ENCODE peak calls at places on chromosomes 7 and 10, in four cellular contexts. N is uterus, H is GM23248, Y is sigmoid colon. T is an unnamed sample.
A peak's percentile ranks its signal among the peaks of the same experiment; 100 is the strongest.

GRCh38 chr10:118871244-118871865 is 116.6 kb upstream of the CACUL1 start:
- DNase-seq in N (no peak), H (no peak), Y (no peak), T (no peak)

GRCh38 chr7:42691030-42691639 is 220.7 kb downstream of the C7orf25 start:
- DNase-seq in N (no peak), H (peak; percentile 74), Y (no peak), T (no peak)

GRCh38 chr7:14542624-14543023 is 359.9 kb downstream of the DGKB start:
- DNase-seq in N (no peak), H (no peak), Y (no peak), T (no peak)

GRCh38 chr7:44100458-44101303 is 3.5 kb upstream of the AEBP1 start:
- DNase-seq in N (no peak), H (peak; percentile 68), Y (peak; percentile 65), T (no peak)

GRCh38 chr7:67593807-67594206 is 597.2 kb downstream of the TYW1 start:
- DNase-seq in N (no peak), H (no peak), Y (no peak), T (no peak)

GRCh38 chr10:132196178-132197113 is 9.7 kb downstream of the DPYSL4 start:
- DNase-seq in N (no peak), H (no peak), Y (no peak), T (peak; percentile 52)

GRCh38 chr10:77332256-77332655 is 305.4 kb downstream of the KCNMA1 start:
- DNase-seq in N (no peak), H (no peak), Y (no peak), T (no peak)

GRCh38 chr10:62341419-62341818 is 32.8 kb upstream of the ZNF365 start:
- DNase-seq in N (no peak), H (no peak), Y (no peak), T (no peak)

GRCh38 chr10:30691601-30692015 is 62.1 kb upstream of the LYZL2 start:
- DNase-seq in N (no peak), H (peak; percentile 84), Y (no peak), T (no peak)

GRCh38 chr10:69479737-69480412 is 28.6 kb downstream of the TSPAN15 start:
- DNase-seq in N (no peak), H (peak; percentile 16), Y (peak; percentile 90), T (no peak)

GRCh38 chr10:61837748-61838055 is 63.8 kb upstream of the ARID5B start:
- DNase-seq in N (no peak), H (no peak), Y (no peak), T (no peak)

GRCh38 chr7:85600425-85600824 is 413.6 kb upstream of the SEMA3D start:
- DNase-seq in N (no peak), H (no peak), Y (no peak), T (no peak)

GRCh38 chr7:28128608-28129007 is 52.0 kb downstream of the JAZF1 start:
- DNase-seq in N (no peak), H (peak; percentile 39), Y (no peak), T (no peak)

GRCh38 chr7:76069238-76069638 is 21.3 kb downstream of the MDH2 start:
- DNase-seq in N (peak; percentile 66), H (peak; percentile 93), Y (peak; percentile 92), T (no peak)

GRCh38 chr10:59894114-59894513 is 12.2 kb downstream of the CCDC6 start:
- DNase-seq in N (peak; percentile 70), H (peak; percentile 95), Y (peak; percentile 81), T (peak; percentile 60)

GRCh38 chr10:5041471-5042023 is 37.9 kb upstream of the AKR1C2 start:
- DNase-seq in N (no peak), H (no peak), Y (no peak), T (no peak)

GRCh38 chr7:140067052-140067451 is 4.3 kb upstream of the PARP12 start:
- DNase-seq in N (no peak), H (no peak), Y (no peak), T (no peak)

GRCh38 chr7:88219781-88220747 is at the start of gene SRI:
- DNase-seq in N (peak; percentile 83), H (peak; percentile 96), Y (peak; percentile 89), T (peak; percentile 84)

GRCh38 chr7:94509264-94509878 is at the start of gene CASD1:
- DNase-seq in N (peak; percentile 60), H (peak; percentile 44), Y (peak; percentile 74), T (no peak)

GRCh38 chr10:73999703-74000102 is 1.8 kb downstream of the VCL start:
- DNase-seq in N (no peak), H (peak; percentile 74), Y (no peak), T (no peak)

GRCh38 chr10:77043364-77043763 is 594.2 kb downstream of the KCNMA1 start:
- DNase-seq in N (no peak), H (peak; percentile 50), Y (no peak), T (no peak)

GRCh38 chr7:27462575-27463270 is 200.0 kb downstream of the HIBADH start:
- DNase-seq in N (peak; percentile 55), H (no peak), Y (no peak), T (no peak)

DNA sequence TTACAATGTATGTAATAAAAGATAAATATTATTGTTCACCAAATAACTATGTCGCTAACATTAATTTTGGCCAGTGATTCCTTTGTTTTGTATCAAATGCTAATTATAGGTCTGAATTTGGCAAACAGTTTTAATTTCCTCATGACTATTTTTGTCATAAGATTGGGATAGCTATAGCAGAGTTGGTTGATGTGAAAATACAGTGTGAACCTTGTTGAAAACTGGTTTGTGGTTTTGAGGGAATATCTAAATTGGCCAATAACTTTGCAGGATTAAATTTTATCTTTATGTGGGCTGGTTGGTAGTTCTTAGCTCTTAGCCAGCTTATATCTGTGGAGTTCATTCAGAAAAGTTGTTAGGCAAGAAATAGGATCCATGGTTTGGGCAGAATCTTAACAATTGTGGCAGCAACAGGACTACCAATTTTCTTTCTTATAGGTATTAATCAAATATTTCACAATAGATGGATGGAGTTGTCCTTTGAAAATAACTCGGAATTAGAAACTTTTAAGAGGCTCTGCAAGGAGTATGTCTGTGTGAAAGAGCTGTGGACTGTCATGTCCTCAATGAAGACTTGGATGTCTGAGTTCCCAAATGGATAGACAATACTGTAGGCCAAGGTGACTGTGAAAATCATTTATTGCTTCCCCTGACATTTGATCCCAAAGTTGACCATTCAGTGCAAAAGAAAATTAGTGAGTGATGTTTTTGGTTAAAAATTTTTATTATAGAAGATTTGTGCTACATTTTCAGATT is 73.5 kb downstream of the PRKG1 start:
- DNase-seq in N (no peak), H (no peak), Y (no peak), T (no peak)
- H3K4me1 ChIP-seq in N (no peaks in the 10 kb centered on the region), H (no peaks in the 10 kb centered on the region), Y (no peaks in the 10 kb centered on the region), T (no peaks in the 10 kb centered on the region)

DNA sequence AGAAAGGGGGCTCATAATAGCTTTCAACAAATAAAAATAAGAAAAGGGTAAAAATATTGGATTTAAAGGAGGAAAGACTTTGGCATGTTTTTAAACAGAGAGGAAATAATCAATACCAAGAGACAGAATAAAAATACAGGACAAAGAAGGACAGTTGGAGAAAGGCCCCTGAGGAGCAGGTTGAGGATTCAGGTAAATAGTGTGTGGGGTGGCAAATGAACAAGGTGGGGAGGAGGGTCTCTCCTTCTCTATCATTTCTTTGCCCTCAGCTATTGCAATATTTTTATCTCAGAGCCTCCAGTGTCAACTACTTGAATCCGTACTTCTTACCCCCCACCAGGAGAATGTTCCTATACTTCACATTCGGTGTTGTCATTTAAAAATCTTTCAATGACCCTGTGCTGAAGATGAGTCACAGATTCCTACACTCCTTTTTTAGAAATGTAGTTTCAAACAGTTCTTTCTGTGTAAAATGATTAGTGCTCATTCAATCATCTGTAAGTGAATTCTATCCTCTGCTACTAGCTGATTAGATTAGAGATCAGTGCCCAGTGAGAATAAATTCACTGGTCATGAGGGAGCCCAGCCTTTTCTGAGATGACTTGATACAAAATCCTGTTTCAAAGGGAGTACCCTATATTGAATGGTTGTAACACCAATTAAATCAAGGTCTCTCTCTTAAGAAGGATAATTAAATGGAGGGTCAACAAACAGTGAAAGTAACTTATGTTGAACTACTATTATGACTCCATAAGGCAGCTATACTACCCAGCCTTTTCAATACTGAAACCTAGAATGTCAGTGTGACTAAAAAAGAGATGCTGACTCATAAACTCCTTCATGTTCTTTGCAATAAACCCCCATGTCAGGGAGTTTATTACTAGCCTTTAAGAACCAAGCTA is 50.4 kb upstream of the WNT16 start:
- DNase-seq in N (no peak), H (peak; percentile 77), Y (no peak), T (no peak)
- H3K4me3 ChIP-seq in N (no peak overlapping the region), H (peak overlapping the region; percentile 16), Y (no peak overlapping the region), T (no peak overlapping the region)

DNA sequence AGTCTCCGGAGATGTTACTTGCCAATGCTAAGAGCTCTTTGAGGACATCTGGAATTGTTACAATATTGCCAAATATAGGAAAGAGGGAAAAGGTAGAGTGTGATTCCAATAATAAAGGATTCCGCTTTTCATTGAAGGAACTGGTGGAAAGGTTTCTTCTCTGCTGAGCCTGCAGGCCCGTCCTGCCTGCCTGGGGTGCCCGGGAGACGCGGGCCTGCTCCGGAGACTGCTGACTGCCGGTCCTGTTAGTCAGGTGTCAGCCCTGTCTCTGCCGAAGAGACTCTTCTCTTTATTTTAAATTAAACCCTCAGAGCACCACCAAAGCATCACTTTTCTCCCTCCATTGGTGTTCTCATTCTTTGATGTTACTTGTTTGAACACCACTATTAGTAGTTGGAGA is 2.2 kb downstream of the EGFR start:
- DNase-seq in N (no peak), H (peak; percentile 38), Y (no peak), T (no peak)
- H3K4me1 ChIP-seq in N (no peaks in the 10 kb centered on the region), H (peaks cover 55% of the 10 kb centered on the region), Y (no peaks in the 10 kb centered on the region), T (peaks cover 38% of the 10 kb centered on the region)

GRCh38 chr10:28939352-28940157 is 262.2 kb downstream of the BAMBI start:
- DNase-seq in N (peak; percentile 75), H (peak; percentile 33), Y (peak; percentile 68), T (no peak)
- H3K4me3 ChIP-seq in N (no peak overlapping the region), H (no peak overlapping the region), Y (no peak overlapping the region), T (no peak overlapping the region)

DNA sequence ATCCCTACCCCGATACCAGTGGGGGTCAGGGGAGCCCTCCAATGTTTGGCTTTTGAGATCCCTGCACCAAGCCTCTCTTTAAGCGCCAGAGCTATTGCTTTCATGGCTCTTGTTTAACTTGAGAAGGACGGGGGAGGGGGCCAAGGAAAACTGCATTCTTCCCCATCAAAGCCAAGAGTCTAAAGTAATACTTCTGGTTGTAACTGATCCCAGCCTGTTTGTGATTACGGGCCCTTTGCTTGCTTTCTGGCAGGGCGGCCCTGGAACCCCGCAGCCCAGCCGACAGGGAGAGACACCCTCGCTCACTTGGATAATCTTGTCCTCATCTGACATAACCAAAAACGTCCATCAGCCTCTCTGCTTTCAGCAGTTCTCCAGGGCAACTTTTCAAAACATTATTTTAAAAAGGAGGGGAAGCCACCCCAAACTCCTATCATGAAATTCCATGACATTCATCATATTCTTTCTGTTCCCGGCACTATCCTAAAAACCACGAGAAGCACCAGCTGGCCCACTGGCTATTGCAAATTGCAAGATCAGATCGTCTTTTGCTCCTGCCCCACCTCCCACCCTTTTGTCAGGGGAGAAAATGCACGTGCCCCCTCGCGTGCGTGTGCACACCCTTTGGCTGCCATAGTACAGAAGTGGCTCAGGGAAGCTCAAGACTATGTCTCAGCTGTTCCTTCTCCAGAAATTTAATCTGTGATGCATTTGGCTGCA is 154.9 kb downstream of the NEURL1 start:
- DNase-seq in N (peak; percentile 75), H (no peak), Y (no peak), T (no peak)
- H3K4me1 ChIP-seq in N (peaks cover 56% of the 10 kb centered on the region), H (peaks cover 72% of the 10 kb centered on the region), Y (no peaks in the 10 kb centered on the region), T (peaks cover 18% of the 10 kb centered on the region)

T was measured in RWPE2.